ENCODE peak calls at places on chromosomes 4 and X, in four cellular contexts. A is body of pancreas, L is AG04450, H is cardiac muscle cell. M is an unnamed sample.

GRCh38 chrX:39809326-39809725 is 288.4 kb downstream of the BCOR start:
- DNase-seq in A (no peak), L (no peak), H (no peak), M (peak)

GRCh38 chrX:72201836-72202536 is 20.4 kb downstream of the PIN4 start:
- DNase-seq in A (no peak), L (peak), H (peak), M (peak)

GRCh38 chr4:112312610-112313239 is 15.6 kb downstream of the ALPK1 start:
- DNase-seq in A (no peak), L (no peak), H (no peak), M (no peak)

GRCh38 chr4:14169460-14169859 is 541.9 kb upstream of the BOD1L1 start:
- DNase-seq in A (no peak), L (no peak), H (peak), M (peak)

GRCh38 chr4:76977731-76978350 is 28.3 kb downstream of the SEPTIN11 start:
- DNase-seq in A (no peak), L (peak), H (peak), M (peak)

GRCh38 chr4:5955201-5955821 is 62.4 kb upstream of the CRMP1 start:
- DNase-seq in A (peak), L (no peak), H (no peak), M (no peak)

GRCh38 chr4:153365003-153365402 is 20.5 kb downstream of the MND1 start:
- DNase-seq in A (no peak), L (no peak), H (no peak), M (no peak)

GRCh38 chrX:73182502-73183114 is 32.0 kb downstream of the NAP1L2 start:
- DNase-seq in A (peak), L (no peak), H (no peak), M (no peak)

GRCh38 chrX:48794340-48794920 is 7.4 kb upstream of the HDAC6 start:
- DNase-seq in A (no peak), L (no peak), H (no peak), M (no peak)

GRCh38 chr4:52052475-52052780 is 1.3 kb downstream of the SPATA18 start:
- DNase-seq in A (peak), L (no peak), H (peak), M (no peak)

GRCh38 chr4:55989716-55990115 is 41.0 kb downstream of the CEP135 start:
- DNase-seq in A (no peak), L (no peak), H (no peak), M (no peak)

GRCh38 chr4:112817933-112818921 is 181.3 kb downstream of the LARP7 start:
- DNase-seq in A (peak), L (peak), H (peak), M (peak)

GRCh38 chrX:118545510-118545909 is 49.9 kb downstream of the DOCK11 start:
- DNase-seq in A (no peak), L (no peak), H (no peak), M (peak)

GRCh38 chr4:122635205-122635604 is 14.3 kb upstream of the IL21 start:
- DNase-seq in A (no peak), L (no peak), H (no peak), M (no peak)

GRCh38 chrX:70826715-70827114 is 81.8 kb downstream of the TEX11 start:
- DNase-seq in A (no peak), L (no peak), H (peak), M (no peak)

GRCh38 chr4:73870778-73871177 is 1.6 kb downstream of the CXCL1 start:
- DNase-seq in A (no peak), L (no peak), H (peak), M (no peak)

GRCh38 chrX:71577682-71578081 is 555 bp upstream of the GCNA start:
- DNase-seq in A (no peak), L (no peak), H (peak), M (no peak)

GRCh38 chrX:132775230-132775823 is 183.1 kb downstream of the HS6ST2 start:
- DNase-seq in A (no peak), L (no peak), H (no peak), M (no peak)

GRCh38 chr4:13765535-13765934 is 138.0 kb upstream of the BOD1L1 start:
- DNase-seq in A (no peak), L (no peak), H (peak), M (no peak)

GRCh38 chr4:190020790-190021717 is 6.0 kb downstream of the FRG2 start:
- DNase-seq in A (peak), L (no peak), H (peak), M (no peak)

GRCh38 chr4:128835498-128836222 is 26.2 kb downstream of the JADE1 start:
- DNase-seq in A (peak), L (no peak), H (peak), M (no peak)

GRCh38 chr4:43047044-43047443 is 154.5 kb downstream of the GRXCR1 start:
- DNase-seq in A (no peak), L (no peak), H (no peak), M (no peak)

GRCh38 chrX:50456712-50457484 is 13.7 kb downstream of the DGKK start:
- DNase-seq in A (no peak), L (no peak), H (no peak), M (no peak)

GRCh38 chr4:15362541-15362940 is 65.3 kb upstream of the C1QTNF7 start:
- DNase-seq in A (no peak), L (no peak), H (no peak), M (no peak)

GRCh38 chr4:138770818-138771217 is 244.8 kb upstream of the NOCT start:
- DNase-seq in A (no peak), L (no peak), H (no peak), M (no peak)

GRCh38 chr4:95409127-95409526 is 139.6 kb downstream of the UNC5C start:
- DNase-seq in A (no peak), L (no peak), H (no peak), M (peak)

GRCh38 chrX:70505451-70505841 is 60.8 kb downstream of the DLG3 start:
- DNase-seq in A (no peak), L (no peak), H (no peak), M (no peak)

GRCh38 chrX:32483534-32484136 is 727.7 kb downstream of the DMD start:
- DNase-seq in A (no peak), L (no peak), H (no peak), M (no peak)

GRCh38 chr4:182533948-182534347 is 290.7 kb downstream of the TENM3 start:
- DNase-seq in A (no peak), L (no peak), H (peak), M (peak)

GRCh38 chr4:6227412-6228157 is 27.2 kb upstream of the JAKMIP1 start:
- DNase-seq in A (no peak), L (no peak), H (no peak), M (no peak)

GRCh38 chrX:9948406-9948805 is 18.8 kb upstream of the CLDN34 start:
- DNase-seq in A (no peak), L (no peak), H (no peak), M (no peak)

GRCh38 chrX:125203737-125204578 is 115.7 kb upstream of the TEX13C start:
- DNase-seq in A (peak), L (no peak), H (no peak), M (no peak)

GRCh38 chr4:85496933-85497332 is 22.0 kb downstream of the ARHGAP24 start:
- DNase-seq in A (no peak), L (no peak), H (peak), M (no peak)

GRCh38 chrX:136423724-136424123 is 64.0 kb upstream of the BRS3 start:
- DNase-seq in A (no peak), L (no peak), H (no peak), M (no peak)

GRCh38 chr4:74793757-74794340 is 474 bp downstream of the BTC start:
- DNase-seq in A (peak), L (no peak), H (peak), M (no peak)

M was measured in brain microvascular endothelial cell.